ENCODE peak calls at places on chromosomes 5 and 9, in eight cellular contexts. One of them, this sample, is unnamed.

GRCh38 chr9:36163840-36164175 is 5.4 kb upstream of the CCIN start:
- DNase-seq in NCI-H774: no peak
- DNase-seq in midbrain: no peak
- DNase-seq in epithelial cell of esophagus: peak; percentile 40
- DNase-seq in NCI-H2081: no peak
- DNase-seq in IMR-90: peak; percentile 52
- DNase-seq in anterior cingulate cortex: no peak
- DNase-seq in brain microvascular endothelial cell: peak; percentile 54
- DNase-seq in this sample: no peak

GRCh38 chr5:135055385-135055784 is 21.4 kb upstream of the PITX1 start:
- DNase-seq in epithelial cell of esophagus: no peak
- DNase-seq in IMR-90: no peak
- DNase-seq in midbrain: no peak
- DNase-seq in NCI-H2081: no peak
- DNase-seq in NCI-H774: no peak
- DNase-seq in anterior cingulate cortex: no peak
- DNase-seq in brain microvascular endothelial cell: no peak
- DNase-seq in this sample: no peak

GRCh38 chr9:76882686-76883085 is 23.2 kb downstream of the PRUNE2 start:
- DNase-seq in IMR-90: no peak
- DNase-seq in epithelial cell of esophagus: no peak
- DNase-seq in NCI-H774: no peak
- DNase-seq in brain microvascular endothelial cell: no peak
- DNase-seq in NCI-H2081: no peak
- DNase-seq in midbrain: no peak
- DNase-seq in anterior cingulate cortex: no peak
- DNase-seq in this sample: no peak

GRCh38 chr5:119336262-119336661 is 19.6 kb upstream of the TNFAIP8 start:
- DNase-seq in midbrain: no peak
- DNase-seq in IMR-90: no peak
- DNase-seq in NCI-H2081: no peak
- DNase-seq in brain microvascular endothelial cell: no peak
- DNase-seq in NCI-H774: no peak
- DNase-seq in epithelial cell of esophagus: no peak
- DNase-seq in anterior cingulate cortex: no peak
- DNase-seq in this sample: no peak

GRCh38 chr9:115411993-115412452 is 294.1 kb upstream of the TNC start:
- DNase-seq in NCI-H2081: no peak
- DNase-seq in anterior cingulate cortex: no peak
- DNase-seq in midbrain: no peak
- DNase-seq in brain microvascular endothelial cell: no peak
- DNase-seq in epithelial cell of esophagus: peak; percentile 23
- DNase-seq in NCI-H774: no peak
- DNase-seq in IMR-90: peak; percentile 83
- DNase-seq in this sample: no peak

GRCh38 chr5:123359454-123359853 is 63.7 kb downstream of the CEP120 start:
- DNase-seq in epithelial cell of esophagus: no peak
- DNase-seq in NCI-H774: no peak
- DNase-seq in brain microvascular endothelial cell: no peak
- DNase-seq in IMR-90: no peak
- DNase-seq in anterior cingulate cortex: no peak
- DNase-seq in midbrain: no peak
- DNase-seq in NCI-H2081: no peak
- DNase-seq in this sample: no peak

GRCh38 chr9:134185536-134186011 is 21.2 kb upstream of the RNU6ATAC start:
- DNase-seq in brain microvascular endothelial cell: no peak
- DNase-seq in epithelial cell of esophagus: no peak
- DNase-seq in NCI-H774: no peak
- DNase-seq in midbrain: no peak
- DNase-seq in IMR-90: no peak
- DNase-seq in NCI-H2081: no peak
- DNase-seq in anterior cingulate cortex: no peak
- DNase-seq in this sample: no peak

GRCh38 chr5:173910215-173910614 is 22.1 kb downstream of the CPEB4 start:
- DNase-seq in brain microvascular endothelial cell: no peak
- DNase-seq in epithelial cell of esophagus: no peak
- DNase-seq in NCI-H774: no peak
- DNase-seq in NCI-H2081: no peak
- DNase-seq in IMR-90: no peak
- DNase-seq in midbrain: peak; percentile 29
- DNase-seq in anterior cingulate cortex: no peak
- DNase-seq in this sample: no peak

GRCh38 chr5:25963251-25964008 is 1075.0 kb downstream of the CDH9 start:
- DNase-seq in epithelial cell of esophagus: no peak
- DNase-seq in anterior cingulate cortex: no peak
- DNase-seq in NCI-H2081: no peak
- DNase-seq in midbrain: peak; percentile 54
- DNase-seq in brain microvascular endothelial cell: no peak
- DNase-seq in IMR-90: no peak
- DNase-seq in NCI-H774: no peak
- DNase-seq in this sample: no peak

GRCh38 chr5:102307232-102307631 is 11.1 kb upstream of the SLCO4C1 start:
- DNase-seq in NCI-H774: peak; percentile 12
- DNase-seq in midbrain: no peak
- DNase-seq in epithelial cell of esophagus: no peak
- DNase-seq in NCI-H2081: no peak
- DNase-seq in anterior cingulate cortex: no peak
- DNase-seq in IMR-90: no peak
- DNase-seq in brain microvascular endothelial cell: no peak
- DNase-seq in this sample: no peak

GRCh38 chr5:143435207-143435657 is 31.7 kb upstream of the NR3C1 start:
- DNase-seq in NCI-H774: no peak
- DNase-seq in brain microvascular endothelial cell: no peak
- DNase-seq in epithelial cell of esophagus: peak; percentile 15
- DNase-seq in NCI-H2081: no peak
- DNase-seq in IMR-90: peak; percentile 30
- DNase-seq in anterior cingulate cortex: peak; percentile 4
- DNase-seq in midbrain: peak; percentile 36
- DNase-seq in this sample: no peak

GRCh38 chr5:169970334-169970733 is 10.0 kb downstream of the INSYN2B start:
- DNase-seq in NCI-H2081: no peak
- DNase-seq in NCI-H774: no peak
- DNase-seq in brain microvascular endothelial cell: no peak
- DNase-seq in midbrain: no peak
- DNase-seq in anterior cingulate cortex: no peak
- DNase-seq in epithelial cell of esophagus: no peak
- DNase-seq in IMR-90: no peak
- DNase-seq in this sample: no peak

GRCh38 chr9:114791736-114792135 is 14.1 kb downstream of the TNFSF15 start:
- DNase-seq in brain microvascular endothelial cell: no peak
- DNase-seq in NCI-H774: no peak
- DNase-seq in NCI-H2081: no peak
- DNase-seq in IMR-90: no peak
- DNase-seq in anterior cingulate cortex: no peak
- DNase-seq in midbrain: no peak
- DNase-seq in epithelial cell of esophagus: no peak
- DNase-seq in this sample: no peak

GRCh38 chr5:139746691-139747582 is 48.7 kb upstream of the PSD2 start:
- DNase-seq in NCI-H2081: no peak
- DNase-seq in epithelial cell of esophagus: no peak
- DNase-seq in IMR-90: peak; percentile 46
- DNase-seq in brain microvascular endothelial cell: no peak
- DNase-seq in NCI-H774: no peak
- DNase-seq in anterior cingulate cortex: peak; percentile 58
- DNase-seq in midbrain: peak; percentile 48
- DNase-seq in this sample: no peak

GRCh38 chr9:121563881-121564460 is 64.3 kb upstream of the GGTA1 start:
- DNase-seq in anterior cingulate cortex: no peak
- DNase-seq in brain microvascular endothelial cell: no peak
- DNase-seq in IMR-90: no peak
- DNase-seq in midbrain: no peak
- DNase-seq in NCI-H774: no peak
- DNase-seq in epithelial cell of esophagus: peak; percentile 70
- DNase-seq in NCI-H2081: no peak
- DNase-seq in this sample: no peak

GRCh38 chr5:173932695-173933139 is 44.6 kb downstream of the CPEB4 start:
- DNase-seq in anterior cingulate cortex: no peak
- DNase-seq in IMR-90: no peak
- DNase-seq in NCI-H774: no peak
- DNase-seq in epithelial cell of esophagus: no peak
- DNase-seq in midbrain: no peak
- DNase-seq in NCI-H2081: no peak
- DNase-seq in brain microvascular endothelial cell: no peak
- DNase-seq in this sample: no peak

GRCh38 chr9:98983295-98984268 is 39.9 kb downstream of the COL15A1 start:
- DNase-seq in brain microvascular endothelial cell: peak; percentile 90
- DNase-seq in NCI-H2081: no peak
- DNase-seq in epithelial cell of esophagus: no peak
- DNase-seq in midbrain: no peak
- DNase-seq in NCI-H774: no peak
- DNase-seq in anterior cingulate cortex: no peak
- DNase-seq in IMR-90: peak; percentile 95
- DNase-seq in this sample: no peak

GRCh38 chr5:172891716-172892421 is 57.8 kb downstream of the ERGIC1 start:
- DNase-seq in midbrain: no peak
- DNase-seq in NCI-H774: no peak
- DNase-seq in brain microvascular endothelial cell: no peak
- DNase-seq in IMR-90: no peak
- DNase-seq in anterior cingulate cortex: no peak
- DNase-seq in NCI-H2081: no peak
- DNase-seq in epithelial cell of esophagus: no peak
- DNase-seq in this sample: no peak

GRCh38 chr9:90842378-90842777 is 40.8 kb downstream of the SYK start:
- DNase-seq in brain microvascular endothelial cell: no peak
- DNase-seq in NCI-H774: no peak
- DNase-seq in NCI-H2081: no peak
- DNase-seq in midbrain: no peak
- DNase-seq in epithelial cell of esophagus: no peak
- DNase-seq in IMR-90: no peak
- DNase-seq in anterior cingulate cortex: no peak
- DNase-seq in this sample: no peak

GRCh38 chr9:134623408-134624066 is 18.1 kb upstream of the COL5A1 start:
- DNase-seq in anterior cingulate cortex: no peak
- DNase-seq in epithelial cell of esophagus: no peak
- DNase-seq in NCI-H2081: no peak
- DNase-seq in midbrain: no peak
- DNase-seq in NCI-H774: no peak
- DNase-seq in IMR-90: no peak
- DNase-seq in brain microvascular endothelial cell: no peak
- DNase-seq in this sample: no peak

GRCh38 chr5:151642472-151643140 is 44.1 kb downstream of the SPARC start:
- DNase-seq in NCI-H774: no peak
- DNase-seq in brain microvascular endothelial cell: no peak
- DNase-seq in epithelial cell of esophagus: no peak
- DNase-seq in IMR-90: no peak
- DNase-seq in NCI-H2081: no peak
- DNase-seq in midbrain: no peak
- DNase-seq in anterior cingulate cortex: no peak
- DNase-seq in this sample: no peak

GRCh38 chr5:27906911-27907590 is 868.7 kb upstream of the CDH9 start:
- DNase-seq in midbrain: no peak
- DNase-seq in epithelial cell of esophagus: peak; percentile 86
- DNase-seq in IMR-90: no peak
- DNase-seq in NCI-H2081: no peak
- DNase-seq in brain microvascular endothelial cell: no peak
- DNase-seq in NCI-H774: no peak
- DNase-seq in anterior cingulate cortex: no peak
- DNase-seq in this sample: peak; percentile 61

GRCh38 chr9:38035873-38036272 is 33.2 kb downstream of the SHB start:
- DNase-seq in brain microvascular endothelial cell: peak; percentile 87
- DNase-seq in IMR-90: peak; percentile 90
- DNase-seq in NCI-H2081: no peak
- DNase-seq in midbrain: no peak
- DNase-seq in anterior cingulate cortex: no peak
- DNase-seq in NCI-H774: no peak
- DNase-seq in epithelial cell of esophagus: peak; percentile 80
- DNase-seq in this sample: peak; percentile 59

GRCh38 chr5:159286420-159287035 is 23.4 kb downstream of the UBLCP1 start:
- DNase-seq in midbrain: peak; percentile 67
- DNase-seq in brain microvascular endothelial cell: no peak
- DNase-seq in NCI-H2081: peak; percentile 30
- DNase-seq in IMR-90: peak; percentile 48
- DNase-seq in NCI-H774: no peak
- DNase-seq in epithelial cell of esophagus: peak; percentile 63
- DNase-seq in anterior cingulate cortex: no peak
- DNase-seq in this sample: peak; percentile 15

GRCh38 chr5:34657550-34657921 is 1.4 kb downstream of the RAI14 start:
- DNase-seq in midbrain: peak; percentile 6
- DNase-seq in brain microvascular endothelial cell: no peak
- DNase-seq in epithelial cell of esophagus: peak; percentile 38
- DNase-seq in anterior cingulate cortex: no peak
- DNase-seq in NCI-H2081: no peak
- DNase-seq in IMR-90: peak; percentile 42
- DNase-seq in NCI-H774: no peak
- DNase-seq in this sample: no peak

GRCh38 chr9:86349271-86349670 is 4.9 kb downstream of the TUT7 start:
- DNase-seq in epithelial cell of esophagus: no peak
- DNase-seq in NCI-H2081: no peak
- DNase-seq in midbrain: no peak
- DNase-seq in IMR-90: peak; percentile 30
- DNase-seq in anterior cingulate cortex: no peak
- DNase-seq in NCI-H774: no peak
- DNase-seq in brain microvascular endothelial cell: no peak
- DNase-seq in this sample: no peak